ENCODE peak calls at places on chromosome X, in seven cellular contexts. N is IMR-90, X is breast epithelium, H is brain microvascular endothelial cell, Q is H9, K is GM20000, D is osteocyte. G is an unnamed sample.

GRCh38 chrX:9597361-9598035 is 132.6 kb downstream of the TBL1X start:
- DNase-seq in X (no peak), D (peak; percentile 40), Q (no peak), H (no peak), N (no peak), K (no peak), G (no peak)

GRCh38 chrX:38379088-38379487 is 26.7 kb downstream of the OTC start:
- DNase-seq in H (no peak), N (no peak), K (no peak), Q (no peak), X (no peak), D (no peak), G (no peak)

GRCh38 chrX:11187001-11187400 is 75.9 kb downstream of the HCCS start:
- DNase-seq in D (no peak), N (no peak), H (no peak), K (no peak), X (no peak), Q (no peak), G (no peak)

GRCh38 chrX:125762954-125763353 is 403.1 kb downstream of the DCAF12L2 start:
- DNase-seq in D (no peak), K (no peak), N (no peak), H (no peak), Q (no peak), X (no peak), G (no peak)

GRCh38 chrX:40266490-40267333 is 169.0 kb upstream of the BCOR start:
- DNase-seq in K (peak; percentile 42), D (peak; percentile 88), X (peak; percentile 53), H (peak; percentile 42), N (peak; percentile 56), Q (peak; percentile 85), G (no peak)

GRCh38 chrX:55709735-55710134 is 7.8 kb upstream of the RRAGB start:
- DNase-seq in K (no peak), Q (no peak), H (no peak), X (no peak), D (no peak), N (no peak), G (no peak)

GRCh38 chrX:17355976-17356375 is 19.0 kb upstream of the NHS start:
- DNase-seq in K (no peak), D (no peak), X (no peak), H (no peak), N (no peak), Q (peak; percentile 32), G (no peak)

GRCh38 chrX:47390676-47391234 is 20.4 kb downstream of the ZNF157 start:
- DNase-seq in D (no peak), X (no peak), Q (no peak), N (no peak), H (no peak), K (no peak), G (no peak)

GRCh38 chrX:103467156-103467555 is 52.1 kb downstream of the RAB40A start:
- DNase-seq in D (no peak), H (no peak), X (no peak), Q (no peak), N (peak; percentile 66), K (no peak), G (no peak)

GRCh38 chrX:103464774-103465117 is 54.5 kb downstream of the RAB40A start:
- DNase-seq in H (peak; percentile 78), Q (peak; percentile 79), D (peak; percentile 90), X (peak; percentile 61), N (peak; percentile 72), K (peak; percentile 32), G (no peak)

GRCh38 chrX:103467870-103468269 is 51.4 kb downstream of the RAB40A start:
- DNase-seq in D (no peak), Q (no peak), K (no peak), X (no peak), H (no peak), N (no peak), G (no peak)

GRCh38 chrX:103461156-103461555 is 58.1 kb downstream of the RAB40A start:
- DNase-seq in N (no peak), K (no peak), H (no peak), D (no peak), Q (no peak), X (no peak), G (no peak)

GRCh38 chrX:103464071-103464773 is 55.1 kb downstream of the RAB40A start:
- DNase-seq in K (peak; percentile 22), Q (peak; percentile 57), H (peak; percentile 25), X (no peak), D (no peak), N (peak; percentile 47), G (no peak)
- TF ChIP-seq CTCF in K (no peak), Q (peak; percentile 35), H (peak; percentile 70), X (no peak), D (peak; percentile 39), N (peak; percentile 48), G (peak; percentile 52)

GRCh38 chrX:109954333-109954732 is 48.6 kb upstream of the TMEM164 start:
- DNase-seq in X (no peak), K (no peak), D (no peak), N (no peak), Q (no peak), H (no peak), G (no peak)
- TF ChIP-seq CTCF in X (no peak), K (no peak), D (no peak), N (no peak), Q (no peak), H (no peak), G (no peak)

DNA sequence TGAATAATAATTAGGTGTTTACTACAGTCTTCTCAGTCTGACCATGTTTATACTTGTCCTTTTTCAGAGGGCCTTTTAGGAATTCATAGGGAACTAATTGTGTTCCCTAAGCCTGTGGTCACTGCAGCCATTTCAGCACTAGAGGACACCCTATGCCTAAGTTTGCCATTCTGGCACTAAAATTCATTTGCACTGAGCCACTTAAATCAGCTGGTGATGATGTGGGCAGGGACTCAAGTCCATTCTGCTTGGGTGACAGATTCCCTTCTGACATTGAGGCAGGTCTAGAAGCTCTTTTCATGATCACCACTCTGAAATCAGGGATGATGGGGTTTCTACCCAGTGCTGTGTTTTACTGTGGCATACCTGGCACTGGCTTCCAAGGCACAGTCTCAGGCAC is 1178.9 kb upstream of the DIAPH2 start:
- DNase-seq in Q (peak; percentile 53), K (no peak), D (no peak), N (no peak), H (no peak), X (no peak), G (no peak)
- TF ChIP-seq CTCF in Q (peak; percentile 79), K (no peak), D (no peak), N (no peak), H (no peak), X (no peak), G (peak; percentile 0)

DNA sequence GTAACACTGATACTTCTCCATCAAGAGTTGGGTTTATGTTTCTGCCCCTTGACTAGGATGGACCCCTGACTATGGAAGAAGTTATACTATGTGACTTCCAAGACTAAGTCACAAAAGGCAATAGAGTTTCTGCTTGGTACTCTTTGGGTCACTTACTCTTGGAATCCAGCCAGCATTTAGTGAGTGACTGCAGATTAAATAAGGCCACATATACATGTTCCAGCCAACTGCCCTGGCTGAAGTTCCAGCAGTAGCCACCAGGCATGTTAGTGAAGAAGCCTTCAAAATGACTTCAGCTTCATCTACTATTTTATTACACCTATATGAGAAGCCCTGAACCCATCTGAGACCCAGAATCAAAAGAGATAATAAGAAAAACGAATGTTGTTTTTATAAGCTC is 524.0 kb downstream of the DMD start:
- DNase-seq in X (no peak), Q (no peak), H (no peak), N (no peak), K (no peak), D (no peak), G (no peak)
- TF ChIP-seq CTCF in X (no peak), Q (peak; percentile 50), H (peak; percentile 14), N (no peak), K (no peak), D (no peak), G (no peak)

GRCh38 chrX:83916525-83916924 is 55.6 kb downstream of the CYLC1 start:
- DNase-seq in Q (no peak), H (no peak), X (no peak), N (peak; percentile 11), K (peak; percentile 0), D (no peak), G (no peak)
- TF ChIP-seq CTCF in Q (peak; percentile 69), H (peak; percentile 50), X (no peak), N (peak; percentile 54), K (no peak), D (peak; percentile 42), G (peak; percentile 55)

GRCh38 chrX:21799767-21800166 is 39.6 kb upstream of the MBTPS2 start:
- DNase-seq in H (no peak), N (no peak), K (no peak), D (no peak), X (no peak), Q (no peak), G (no peak)

GRCh38 chrX:21800344-21800770 is 39.1 kb upstream of the MBTPS2 start:
- DNase-seq in H (no peak), K (no peak), Q (no peak), X (no peak), N (peak; percentile 4), D (no peak), G (no peak)

GRCh38 chrX:21802054-21802660 is 37.3 kb upstream of the MBTPS2 start:
- DNase-seq in N (no peak), K (no peak), X (no peak), H (no peak), Q (no peak), D (no peak), G (no peak)

GRCh38 chrX:21802844-21803243 is 36.6 kb upstream of the MBTPS2 start:
- DNase-seq in K (no peak), N (no peak), Q (no peak), D (no peak), X (no peak), H (no peak), G (no peak)

DNA sequence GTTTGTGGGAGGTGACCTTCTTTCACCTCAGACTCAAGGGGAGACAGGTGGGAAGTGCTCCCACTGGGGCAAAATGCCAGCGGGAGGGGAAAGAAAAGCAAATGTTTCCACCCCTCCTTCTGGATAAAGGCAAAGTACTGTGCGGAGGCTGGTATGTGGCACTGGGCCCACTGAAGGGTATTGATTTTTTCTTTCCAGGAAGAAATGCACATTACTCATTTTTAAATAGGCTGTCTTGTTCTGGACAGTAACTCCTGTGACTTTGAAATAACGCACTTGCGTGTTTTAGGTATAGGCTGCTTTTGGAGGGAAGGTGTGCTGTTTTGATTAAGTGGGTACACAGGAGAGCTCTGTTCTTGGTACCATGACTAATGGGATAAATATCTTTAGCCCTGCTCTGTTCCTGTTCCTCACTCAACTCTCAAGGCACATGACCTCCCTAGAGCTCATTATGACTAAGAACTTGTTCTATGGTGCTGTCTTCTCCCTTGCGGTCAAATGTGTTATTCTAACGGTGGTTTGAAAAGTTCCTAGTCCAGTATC is 40.7 kb upstream of the MBTPS2 start:
- DNase-seq in H (peak; percentile 73), N (peak; percentile 28), D (no peak), X (no peak), K (no peak), Q (no peak), G (no peak)
- TF ChIP-seq CTCF in H (no peak), N (no peak), D (no peak), X (no peak), K (no peak), Q (no peak), G (no peak)

DNA sequence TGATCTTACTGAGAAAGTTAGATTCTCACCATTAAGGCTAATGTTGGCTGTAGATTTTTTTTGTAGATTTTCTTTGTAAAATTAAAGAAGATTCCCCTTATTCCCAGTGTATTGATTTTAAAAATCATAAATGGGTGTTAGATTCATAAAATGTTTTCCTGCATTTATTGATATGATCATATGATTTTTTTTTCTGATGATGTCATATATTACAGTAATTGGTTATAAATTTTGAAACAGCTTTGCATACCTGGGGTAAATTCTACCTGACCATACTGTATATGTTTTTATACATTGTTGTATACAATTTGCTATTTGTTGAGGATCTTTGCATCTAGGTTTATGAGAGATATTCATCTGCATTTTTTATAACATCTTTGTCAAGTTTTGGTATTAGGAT is 880.3 kb upstream of the GRIA3 start:
- DNase-seq in K (no peak), D (no peak), X (no peak), H (no peak), Q (no peak), N (no peak), G (no peak)
- TF ChIP-seq CTCF in K (no peak), D (no peak), X (no peak), H (no peak), Q (no peak), N (no peak), G (no peak)

G was measured in AG09319.